ENCODE peak calls at places on chromosomes 11 and 22, in four cellular contexts. I, J, K and V are unnamed samples.

GRCh38 chr11:526192-526591 is 9.2 kb downstream of the HRAS start:
- DNase-seq in K (no peak), J (no peak), I (no peak), V (no peak)

GRCh38 chr11:34044664-34045485 is 6.7 kb upstream of the CAPRIN1 start:
- DNase-seq in K (no peak), J (peak), I (no peak), V (no peak)

GRCh38 chr22:37156686-37157435 is 7.1 kb upstream of the IL2RB start:
- DNase-seq in I (no peak), K (no peak), J (no peak), V (no peak)

GRCh38 chr11:112903310-112903709 is 57.9 kb upstream of the NCAM1 start:
- DNase-seq in K (no peak), I (no peak), J (no peak), V (no peak)

GRCh38 chr11:69375316-69376154 is 81.6 kb downstream of the MYEOV start:
- DNase-seq in J (no peak), I (no peak), K (no peak), V (no peak)

GRCh38 chr22:25447689-25448434 is 116.6 kb upstream of the GRK3 start:
- DNase-seq in J (peak), I (peak), K (peak), V (peak)

GRCh38 chr11:65223031-65223430 is 38.7 kb upstream of the POLA2 start:
- DNase-seq in J (no peak), K (no peak), I (no peak), V (no peak)

GRCh38 chr22:36022162-36022561 is 6.5 kb downstream of the RBFOX2 start:
- DNase-seq in I (no peak), J (no peak), K (no peak), V (peak)

GRCh38 chr11:128757235-128757711 is 63.4 kb downstream of the FLI1 start:
- DNase-seq in J (no peak), I (peak), K (peak), V (peak)

GRCh38 chr11:7422544-7423331 is 62.6 kb upstream of the OLFML1 start:
- DNase-seq in J (peak), I (no peak), K (no peak), V (no peak)

GRCh38 chr11:17478064-17478463 is 1.4 kb upstream of the ABCC8 start:
- DNase-seq in I (no peak), J (no peak), K (no peak), V (no peak)

GRCh38 chr11:100674212-100674611 is 12.9 kb upstream of the ARHGAP42 start:
- DNase-seq in J (no peak), K (no peak), I (no peak), V (no peak)

GRCh38 chr11:128346808-128347207 is 240.6 kb downstream of the ETS1 start:
- DNase-seq in K (no peak), I (no peak), J (peak), V (no peak)

GRCh38 chr11:36405585-36406367 is 104.3 kb downstream of the TRAF6 start:
- DNase-seq in J (no peak), I (no peak), K (no peak), V (no peak)

GRCh38 chr11:130710442-130711101 is 205.7 kb downstream of the SNX19 start:
- DNase-seq in K (no peak), J (no peak), I (no peak), V (no peak)

GRCh38 chr22:41681616-41682015 is 7.1 kb downstream of the SNU13 start:
- DNase-seq in K (no peak), I (peak), J (peak), V (no peak)

GRCh38 chr22:20242393-20243175 is 25.5 kb downstream of the RTN4R start:
- DNase-seq in K (no peak), J (no peak), I (no peak), V (peak)

GRCh38 chr22:44676441-44677298 is 25.3 kb upstream of the PRR5 start:
- DNase-seq in I (peak), K (no peak), J (peak), V (no peak)

GRCh38 chr22:43110444-43110926 is at the start of gene BIK:
- DNase-seq in I (peak), J (peak), K (peak), V (peak)

GRCh38 chr11:116210663-116211062 is 562.1 kb downstream of the BUD13 start:
- DNase-seq in K (no peak), I (no peak), J (no peak), V (no peak)

GRCh38 chr22:46649176-46650077 is 29.2 kb downstream of the GRAMD4 start:
- DNase-seq in I (no peak), J (no peak), K (peak), V (no peak)

GRCh38 chr11:128886401-128887119 is 4.6 kb upstream of the KCNJ5 start:
- DNase-seq in K (no peak), J (no peak), I (peak), V (no peak)

GRCh38 chr22:44542561-44543222 is 44.7 kb upstream of the RTL6 start:
- DNase-seq in I (no peak), J (no peak), K (no peak), V (no peak)

GRCh38 chr11:35676611-35676965 is 14.0 kb downstream of the TRIM44 start:
- DNase-seq in J (no peak), I (no peak), K (no peak), V (no peak)

GRCh38 chr11:44530413-44531115 is 34.9 kb upstream of the CD82 start:
- DNase-seq in J (no peak), K (no peak), I (no peak), V (no peak)

GRCh38 chr11:102843474-102843873 is at the start of gene MMP3:
- DNase-seq in I (no peak), J (peak), K (no peak), V (no peak)

GRCh38 chr11:86673872-86674750 is 1.7 kb upstream of the ME3 start:
- DNase-seq in K (no peak), J (no peak), I (no peak), V (no peak)

GRCh38 chr22:20606041-20606783 is 98.8 kb downstream of the MED15 start:
- DNase-seq in J (peak), I (peak), K (peak), V (peak)

GRCh38 chr11:28632338-28632737 is 524.1 kb downstream of the METTL15 start:
- DNase-seq in J (peak), I (no peak), K (no peak), V (no peak)

GRCh38 chr22:19789406-19789805 is 28.8 kb downstream of the TBX1 start:
- DNase-seq in J (no peak), K (no peak), I (no peak), V (no peak)

GRCh38 chr11:110269996-110270395 is 26.4 kb downstream of the RDX start:
- DNase-seq in K (no peak), J (no peak), I (no peak), V (no peak)

GRCh38 chr11:118565062-118565461 is 669 bp downstream of the IFT46 start:
- DNase-seq in I (no peak), K (no peak), J (no peak), V (no peak)

GRCh38 chr11:65301491-65302329 is 13.0 kb upstream of the CDC42EP2 start:
- DNase-seq in I (no peak), K (no peak), J (no peak), V (no peak)

GRCh38 chr22:39343259-39344045 is 6.3 kb upstream of the SYNGR1 start:
- DNase-seq in J (peak), I (peak), K (peak), V (peak)

GRCh38 chr11:46916669-46917108 is 1.7 kb downstream of the LRP4 start:
- DNase-seq in K (peak), J (peak), I (peak), V (no peak)

GRCh38 chr11:125315088-125315740 is 150.7 kb downstream of the PKNOX2 start:
- DNase-seq in I (no peak), J (no peak), K (peak), V (no peak)

GRCh38 chr11:109196016-109196415 is 226.0 kb upstream of the C11orf87 start:
- DNase-seq in K (no peak), J (no peak), I (no peak), V (no peak)

GRCh38 chr11:119567667-119568582 is 145.0 kb upstream of the THY1 start:
- DNase-seq in I (peak), J (peak), K (peak), V (no peak)

GRCh38 chr11:60634151-60634550 is 65.3 kb upstream of the MS4A8 start:
- DNase-seq in I (peak), J (no peak), K (no peak), V (no peak)